ENCODE peak calls at places on chromosomes 11 and 22, in four cellular contexts. One of them, this sample, is unnamed.

GRCh38 chr22:22942511-22943329 is 55.1 kb downstream of the IGLL5 start:
- DNase-seq in stimulated activated CD4-positive, alpha-beta T cell treated with anti-CD3 and anti-CD28 coated beads, Interleukin-4, amount 100 ng/mL, for 4 hours: peak
- DNase-seq in SW480: peak
- DNase-seq in cardiac septum: peak
- DNase-seq in this sample: peak

GRCh38 chr11:126226334-126227084 is 14.9 kb downstream of the FAM118B start:
- DNase-seq in SW480: no peak
- DNase-seq in stimulated activated CD4-positive, alpha-beta T cell treated with anti-CD3 and anti-CD28 coated beads, Interleukin-4, amount 100 ng/mL, for 4 hours: no peak
- DNase-seq in cardiac septum: no peak
- DNase-seq in this sample: no peak

GRCh38 chr11:57325735-57326048 is 940 bp upstream of the TNKS1BP1 start:
- DNase-seq in SW480: peak
- DNase-seq in cardiac septum: no peak
- DNase-seq in stimulated activated CD4-positive, alpha-beta T cell treated with anti-CD3 and anti-CD28 coated beads, Interleukin-4, amount 100 ng/mL, for 4 hours: no peak
- DNase-seq in this sample: no peak

GRCh38 chr11:32033067-32033466 is 57.8 kb upstream of the RCN1 start:
- DNase-seq in SW480: no peak
- DNase-seq in stimulated activated CD4-positive, alpha-beta T cell treated with anti-CD3 and anti-CD28 coated beads, Interleukin-4, amount 100 ng/mL, for 4 hours: no peak
- DNase-seq in cardiac septum: no peak
- DNase-seq in this sample: no peak

GRCh38 chr11:59756845-59757244 is 1.7 kb downstream of the STX3 start:
- DNase-seq in SW480: peak
- DNase-seq in cardiac septum: peak
- DNase-seq in stimulated activated CD4-positive, alpha-beta T cell treated with anti-CD3 and anti-CD28 coated beads, Interleukin-4, amount 100 ng/mL, for 4 hours: no peak
- DNase-seq in this sample: no peak

GRCh38 chr11:44860346-44860745 is 90.3 kb downstream of the TP53I11 start:
- DNase-seq in cardiac septum: no peak
- DNase-seq in SW480: no peak
- DNase-seq in stimulated activated CD4-positive, alpha-beta T cell treated with anti-CD3 and anti-CD28 coated beads, Interleukin-4, amount 100 ng/mL, for 4 hours: no peak
- DNase-seq in this sample: no peak

GRCh38 chr11:639324-639977 is 2.4 kb downstream of the DRD4 start:
- DNase-seq in SW480: no peak
- DNase-seq in stimulated activated CD4-positive, alpha-beta T cell treated with anti-CD3 and anti-CD28 coated beads, Interleukin-4, amount 100 ng/mL, for 4 hours: no peak
- DNase-seq in cardiac septum: no peak
- DNase-seq in this sample: no peak

GRCh38 chr11:75219869-75220268 is 20.7 kb upstream of the TPBGL start:
- DNase-seq in stimulated activated CD4-positive, alpha-beta T cell treated with anti-CD3 and anti-CD28 coated beads, Interleukin-4, amount 100 ng/mL, for 4 hours: no peak
- DNase-seq in SW480: no peak
- DNase-seq in cardiac septum: peak
- DNase-seq in this sample: no peak

GRCh38 chr22:29782061-29782845 is 15.1 kb downstream of the UQCR10 start:
- DNase-seq in stimulated activated CD4-positive, alpha-beta T cell treated with anti-CD3 and anti-CD28 coated beads, Interleukin-4, amount 100 ng/mL, for 4 hours: no peak
- DNase-seq in SW480: no peak
- DNase-seq in cardiac septum: peak
- DNase-seq in this sample: no peak

This sample was measured in mesenteric fat pad.